ENCODE peak calls at places on chromosome 1, in six cellular contexts. T is stomach, B is ascending aorta, G is testis, H is Panc1, D is left lung. W is an unnamed sample.

GRCh38 chr1:161848676-161849075 is 82.6 kb downstream of the ATF6 start:
- DNase-seq in T (no peak), B (no peak), G (no peak), H (no peak), D (no peak), W (no peak)

GRCh38 chr1:32746130-32746529 is 43.6 kb upstream of the SYNC start:
- DNase-seq in T (peak), B (no peak), G (no peak), H (no peak), D (peak), W (no peak)

GRCh38 chr1:18805925-18806849 is 53.3 kb downstream of the TAS1R2 start:
- DNase-seq in T (no peak), B (no peak), G (no peak), H (no peak), D (no peak), W (no peak)

GRCh38 chr1:243729956-243730355 is 120.1 kb downstream of the AKT3 start:
- DNase-seq in T (no peak), B (no peak), G (peak), H (no peak), D (no peak), W (no peak)

GRCh38 chr1:207644852-207645631 is at the start of gene CR1L:
- DNase-seq in T (peak), B (peak), G (peak), H (no peak), D (peak), W (peak)

GRCh38 chr1:206873603-206874188 is 8.3 kb downstream of the IL20 start:
- DNase-seq in T (no peak), B (no peak), G (no peak), H (no peak), D (no peak), W (no peak)

GRCh38 chr1:203794764-203795381 is 550 bp upstream of the ZBED6 start:
- DNase-seq in T (no peak), B (no peak), G (no peak), H (no peak), D (no peak), W (no peak)

GRCh38 chr1:206127336-206127735 is 10.1 kb upstream of the AVPR1B start:
- DNase-seq in T (no peak), B (no peak), G (no peak), H (no peak), D (no peak), W (no peak)

GRCh38 chr1:201583663-201584062 is 44.7 kb downstream of the NAV1 start:
- DNase-seq in T (no peak), B (peak), G (peak), H (no peak), D (no peak), W (no peak)

GRCh38 chr1:51472349-51472748 is 46.7 kb downstream of the EPS15 start:
- DNase-seq in T (no peak), B (no peak), G (no peak), H (no peak), D (no peak), W (no peak)

GRCh38 chr1:228175316-228176023 is 9.9 kb downstream of the IBA57 start:
- DNase-seq in T (no peak), B (no peak), G (no peak), H (no peak), D (peak), W (no peak)

GRCh38 chr1:93571623-93572310 is 109.9 kb downstream of the BCAR3 start:
- DNase-seq in T (no peak), B (no peak), G (no peak), H (no peak), D (no peak), W (no peak)

GRCh38 chr1:2921970-2922686 is 99.1 kb upstream of the ACTRT2 start:
- DNase-seq in T (no peak), B (no peak), G (no peak), H (no peak), D (no peak), W (no peak)

GRCh38 chr1:233470738-233471499 is 143.0 kb upstream of the KCNK1 start:
- DNase-seq in T (no peak), B (no peak), G (no peak), H (no peak), D (no peak), W (no peak)

GRCh38 chr1:162206749-162207635 is 137.5 kb downstream of the NOS1AP start:
- DNase-seq in T (peak), B (peak), G (no peak), H (no peak), D (peak), W (peak)

GRCh38 chr1:25847929-25848328 is 11.3 kb downstream of the AUNIP start:
- DNase-seq in T (no peak), B (no peak), G (no peak), H (no peak), D (no peak), W (no peak)

GRCh38 chr1:208162903-208163302 is 81.3 kb downstream of the PLXNA2 start:
- DNase-seq in T (no peak), B (no peak), G (no peak), H (no peak), D (no peak), W (no peak)

GRCh38 chr1:111204211-111204883 is 3.9 kb upstream of the DENND2D start:
- DNase-seq in T (peak), B (no peak), G (peak), H (no peak), D (peak), W (no peak)

GRCh38 chr1:161440312-161440894 is 64.9 kb upstream of the FCGR2A start:
- DNase-seq in T (peak), B (peak), G (peak), H (no peak), D (peak), W (no peak)

GRCh38 chr1:61851849-61852692 is 109.8 kb downstream of the PATJ start:
- DNase-seq in T (no peak), B (no peak), G (no peak), H (no peak), D (no peak), W (no peak)

GRCh38 chr1:23759277-23759676 is 16.0 kb downstream of the ELOA start:
- DNase-seq in T (no peak), B (no peak), G (peak), H (no peak), D (no peak), W (no peak)

GRCh38 chr1:156082111-156083091 is at the start of gene MEX3A:
- DNase-seq in T (peak), B (peak), G (peak), H (no peak), D (peak), W (no peak)

GRCh38 chr1:205351984-205352713 is 4.6 kb downstream of the KLHDC8A start:
- DNase-seq in T (peak), B (no peak), G (peak), H (no peak), D (no peak), W (no peak)

GRCh38 chr1:107479865-107480264 is 339.0 kb downstream of the NTNG1 start:
- DNase-seq in T (no peak), B (no peak), G (no peak), H (no peak), D (no peak), W (no peak)

GRCh38 chr1:56788102-56788501 is 31.1 kb downstream of the FYB2 start:
- DNase-seq in T (no peak), B (no peak), G (no peak), H (no peak), D (no peak), W (no peak)

GRCh38 chr1:41631971-41632370 is 147.5 kb upstream of the EDN2 start:
- DNase-seq in T (no peak), B (no peak), G (no peak), H (no peak), D (no peak), W (no peak)

GRCh38 chr1:150973826-150974579 is 632 bp downstream of the CERS2 start:
- DNase-seq in T (peak), B (peak), G (peak), H (no peak), D (peak), W (no peak)

GRCh38 chr1:67211589-67212563 is 45.6 kb downstream of the IL23R start:
- DNase-seq in T (no peak), B (no peak), G (peak), H (no peak), D (no peak), W (no peak)

GRCh38 chr1:115670476-115671175 is 28.9 kb downstream of the VANGL1 start:
- DNase-seq in T (no peak), B (no peak), G (no peak), H (no peak), D (peak), W (no peak)

GRCh38 chr1:63615809-63616420 is 22.7 kb downstream of the PGM1 start:
- DNase-seq in T (peak), B (peak), G (peak), H (peak), D (no peak), W (peak)

GRCh38 chr1:228802386-228803221 is 67.3 kb downstream of the RHOU start:
- DNase-seq in T (no peak), B (no peak), G (peak), H (no peak), D (no peak), W (no peak)

GRCh38 chr1:218585565-218586184 is 240.5 kb downstream of the TGFB2 start:
- DNase-seq in T (no peak), B (no peak), G (no peak), H (peak), D (peak), W (no peak)

GRCh38 chr1:166933633-166934032 is 41.7 kb downstream of the ILDR2 start:
- DNase-seq in T (no peak), B (no peak), G (no peak), H (no peak), D (no peak), W (no peak)

GRCh38 chr1:204104331-204105222 is 31.7 kb downstream of the SOX13 start:
- DNase-seq in T (peak), B (no peak), G (no peak), H (no peak), D (no peak), W (no peak)

GRCh38 chr1:78834201-78834741 is 172.3 kb downstream of the ADGRL4 start:
- DNase-seq in T (no peak), B (no peak), G (no peak), H (no peak), D (no peak), W (no peak)

GRCh38 chr1:156641761-156642264 is at the start of gene BCAN:
- DNase-seq in T (no peak), B (no peak), G (peak), H (no peak), D (no peak), W (no peak)

GRCh38 chr1:221335161-221336101 is 406.5 kb downstream of the DUSP10 start:
- DNase-seq in T (no peak), B (no peak), G (peak), H (no peak), D (no peak), W (no peak)

GRCh38 chr1:15736035-15736665 is at the start of gene SLC25A34:
- DNase-seq in T (peak), B (no peak), G (no peak), H (no peak), D (peak), W (no peak)

GRCh38 chr1:175126347-175126746 is 58.7 kb downstream of the TNN start:
- DNase-seq in T (no peak), B (no peak), G (no peak), H (no peak), D (no peak), W (no peak)

GRCh38 chr1:20702416-20702815 is 15.4 kb downstream of the KIF17 start:
- DNase-seq in T (no peak), B (no peak), G (no peak), H (no peak), D (no peak), W (no peak)
- TF ChIP-seq CTCF in T (no peak), B (no peak), G (no peak), H (peak), D (no peak), W (no peak)

GRCh38 chr1:54328117-54328636 is 78.0 kb downstream of the SSBP3 start:
- DNase-seq in T (no peak), B (no peak), G (no peak), H (no peak), D (no peak), W (no peak)
- H3K27ac ChIP-seq in T (no peak), B (peak), G (peak), H (no peak), D (no peak), W (no peak)

DNA sequence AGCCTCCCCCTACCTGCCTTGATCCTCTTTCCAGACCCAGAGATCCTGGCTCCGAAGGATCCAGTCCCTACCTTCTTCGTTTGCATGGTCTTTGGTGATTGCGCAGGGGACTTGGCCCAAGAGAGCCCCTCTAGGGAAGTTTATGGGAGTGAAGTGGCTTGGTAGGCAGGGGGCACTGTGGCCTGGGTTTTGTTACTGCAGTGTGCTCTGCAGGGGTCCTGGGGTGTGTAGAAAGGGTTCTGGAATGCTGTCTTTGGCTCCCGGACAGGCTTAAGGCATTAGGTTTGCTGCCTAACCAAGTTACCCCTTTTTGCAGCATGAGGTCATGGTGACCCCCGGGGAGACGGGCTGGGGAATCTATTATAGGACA is 3.8 kb downstream of the ATP8B2 start:
- DNase-seq in T (no peak), B (no peak), G (peak), H (no peak), D (no peak), W (no peak)
- TF ChIP-seq CTCF in T (no peak), B (no peak), G (no peak), H (peak), D (no peak), W (no peak)

GRCh38 chr1:223234164-223234501 is 91.1 kb upstream of the TLR5 start:
- DNase-seq in T (no peak), B (no peak), G (no peak), H (no peak), D (no peak), W (no peak)
- H3K27ac ChIP-seq in T (peak), B (peak), G (no peak), H (no peak), D (no peak), W (peak)